ENCODE peak calls at places on chromosomes 12 and 14, in six cellular contexts. One of them, this sample, is unnamed. For H3K9me3, the result is how much of the 10 kb centered on the place peaks cover.

GRCh38 chr12:50581226-50582184 is 76.7 kb downstream of the DIP2B start:
- DNase-seq in ovary: no peak
- DNase-seq in A549: no peak
- DNase-seq in CD4-positive, alpha-beta memory T cell: no peak
- DNase-seq in left ventricle myocardium inferior: no peak
- DNase-seq in right atrium auricular region: no peak
- DNase-seq in this sample: peak

GRCh38 chr12:19783547-19784444 is 344.5 kb downstream of the AEBP2 start:
- DNase-seq in ovary: no peak
- DNase-seq in A549: no peak
- DNase-seq in CD4-positive, alpha-beta memory T cell: no peak
- DNase-seq in left ventricle myocardium inferior: no peak
- DNase-seq in right atrium auricular region: no peak
- DNase-seq in this sample: no peak

GRCh38 chr12:52042706-52043385 is 8.4 kb upstream of the NR4A1 start:
- DNase-seq in ovary: peak
- DNase-seq in A549: no peak
- DNase-seq in CD4-positive, alpha-beta memory T cell: no peak
- DNase-seq in left ventricle myocardium inferior: no peak
- DNase-seq in right atrium auricular region: no peak
- DNase-seq in this sample: no peak

GRCh38 chr12:107616941-107617340 is 68.7 kb upstream of the PWP1 start:
- DNase-seq in ovary: no peak
- DNase-seq in A549: no peak
- DNase-seq in CD4-positive, alpha-beta memory T cell: no peak
- DNase-seq in left ventricle myocardium inferior: no peak
- DNase-seq in right atrium auricular region: no peak
- DNase-seq in this sample: no peak

GRCh38 chr12:12376636-12377448 is 20.0 kb downstream of the BORCS5 start:
- DNase-seq in ovary: no peak
- DNase-seq in A549: peak
- DNase-seq in CD4-positive, alpha-beta memory T cell: peak
- DNase-seq in left ventricle myocardium inferior: no peak
- DNase-seq in right atrium auricular region: no peak
- DNase-seq in this sample: no peak

GRCh38 chr12:124762384-124762783 is 101.3 kb downstream of the SCARB1 start:
- DNase-seq in ovary: no peak
- DNase-seq in A549: no peak
- DNase-seq in CD4-positive, alpha-beta memory T cell: no peak
- DNase-seq in left ventricle myocardium inferior: no peak
- DNase-seq in right atrium auricular region: no peak
- DNase-seq in this sample: no peak

GRCh38 chr12:48051681-48052080 is 47.4 kb upstream of the COL2A1 start:
- DNase-seq in ovary: no peak
- DNase-seq in A549: no peak
- DNase-seq in CD4-positive, alpha-beta memory T cell: no peak
- DNase-seq in left ventricle myocardium inferior: no peak
- DNase-seq in right atrium auricular region: no peak
- DNase-seq in this sample: no peak

GRCh38 chr12:113762155-113762848 is 203.8 kb downstream of the RBM19 start:
- DNase-seq in ovary: no peak
- DNase-seq in A549: no peak
- DNase-seq in CD4-positive, alpha-beta memory T cell: no peak
- DNase-seq in left ventricle myocardium inferior: no peak
- DNase-seq in right atrium auricular region: no peak
- DNase-seq in this sample: no peak

GRCh38 chr12:127294651-127295205 is 972.2 kb upstream of the TMEM132C start:
- DNase-seq in ovary: no peak
- DNase-seq in A549: no peak
- DNase-seq in CD4-positive, alpha-beta memory T cell: no peak
- DNase-seq in left ventricle myocardium inferior: no peak
- DNase-seq in right atrium auricular region: peak
- DNase-seq in this sample: peak

GRCh38 chr12:94867066-94867855 is 136.2 kb downstream of the NDUFA12 start:
- DNase-seq in ovary: no peak
- DNase-seq in A549: no peak
- DNase-seq in CD4-positive, alpha-beta memory T cell: no peak
- DNase-seq in left ventricle myocardium inferior: no peak
- DNase-seq in right atrium auricular region: no peak
- DNase-seq in this sample: peak

GRCh38 chr12:20629414-20630156 is 65.5 kb upstream of the SLCO1C1 start:
- DNase-seq in ovary: peak
- DNase-seq in A549: peak
- DNase-seq in CD4-positive, alpha-beta memory T cell: no peak
- DNase-seq in left ventricle myocardium inferior: peak
- DNase-seq in right atrium auricular region: no peak
- DNase-seq in this sample: peak

GRCh38 chr12:113174461-113175384 is 10.6 kb downstream of the DDX54 start:
- DNase-seq in ovary: peak
- DNase-seq in A549: peak
- DNase-seq in CD4-positive, alpha-beta memory T cell: peak
- DNase-seq in left ventricle myocardium inferior: peak
- DNase-seq in right atrium auricular region: peak
- DNase-seq in this sample: peak

GRCh38 chr12:15700595-15700994 is 88.6 kb downstream of the EPS8 start:
- DNase-seq in ovary: no peak
- DNase-seq in A549: no peak
- DNase-seq in CD4-positive, alpha-beta memory T cell: no peak
- DNase-seq in left ventricle myocardium inferior: no peak
- DNase-seq in right atrium auricular region: no peak
- DNase-seq in this sample: no peak

GRCh38 chr12:26162174-26162573 is 33.2 kb upstream of the SSPN start:
- DNase-seq in ovary: no peak
- DNase-seq in A549: no peak
- DNase-seq in CD4-positive, alpha-beta memory T cell: no peak
- DNase-seq in left ventricle myocardium inferior: no peak
- DNase-seq in right atrium auricular region: no peak
- DNase-seq in this sample: no peak

GRCh38 chr14:41235466-41235865 is 371.2 kb upstream of the LRFN5 start:
- DNase-seq in ovary: no peak
- DNase-seq in A549: no peak
- DNase-seq in CD4-positive, alpha-beta memory T cell: no peak
- DNase-seq in left ventricle myocardium inferior: no peak
- DNase-seq in right atrium auricular region: no peak
- DNase-seq in this sample: peak

GRCh38 chr12:1949771-1950470 is 31.5 kb upstream of the CACNA2D4 start:
- DNase-seq in ovary: no peak
- DNase-seq in A549: no peak
- DNase-seq in CD4-positive, alpha-beta memory T cell: no peak
- DNase-seq in left ventricle myocardium inferior: no peak
- DNase-seq in right atrium auricular region: no peak
- DNase-seq in this sample: no peak

GRCh38 chr12:132291402-132292175 is 37.8 kb downstream of the GALNT9 start:
- DNase-seq in ovary: no peak
- DNase-seq in A549: no peak
- DNase-seq in CD4-positive, alpha-beta memory T cell: no peak
- DNase-seq in left ventricle myocardium inferior: no peak
- DNase-seq in right atrium auricular region: no peak
- DNase-seq in this sample: no peak

GRCh38 chr12:132292328-132293319 is 36.8 kb downstream of the GALNT9 start:
- DNase-seq in ovary: no peak
- DNase-seq in A549: no peak
- DNase-seq in CD4-positive, alpha-beta memory T cell: no peak
- DNase-seq in left ventricle myocardium inferior: no peak
- DNase-seq in right atrium auricular region: no peak
- DNase-seq in this sample: no peak

GRCh38 chr12:132296063-132296462 is 33.3 kb downstream of the GALNT9 start:
- DNase-seq in ovary: no peak
- DNase-seq in A549: no peak
- DNase-seq in CD4-positive, alpha-beta memory T cell: no peak
- DNase-seq in left ventricle myocardium inferior: no peak
- DNase-seq in right atrium auricular region: no peak
- DNase-seq in this sample: no peak

GRCh38 chr12:132295101-132295526 is 34.3 kb downstream of the GALNT9 start:
- DNase-seq in ovary: no peak
- DNase-seq in A549: no peak
- DNase-seq in CD4-positive, alpha-beta memory T cell: no peak
- DNase-seq in left ventricle myocardium inferior: no peak
- DNase-seq in right atrium auricular region: no peak
- DNase-seq in this sample: no peak

DNA sequence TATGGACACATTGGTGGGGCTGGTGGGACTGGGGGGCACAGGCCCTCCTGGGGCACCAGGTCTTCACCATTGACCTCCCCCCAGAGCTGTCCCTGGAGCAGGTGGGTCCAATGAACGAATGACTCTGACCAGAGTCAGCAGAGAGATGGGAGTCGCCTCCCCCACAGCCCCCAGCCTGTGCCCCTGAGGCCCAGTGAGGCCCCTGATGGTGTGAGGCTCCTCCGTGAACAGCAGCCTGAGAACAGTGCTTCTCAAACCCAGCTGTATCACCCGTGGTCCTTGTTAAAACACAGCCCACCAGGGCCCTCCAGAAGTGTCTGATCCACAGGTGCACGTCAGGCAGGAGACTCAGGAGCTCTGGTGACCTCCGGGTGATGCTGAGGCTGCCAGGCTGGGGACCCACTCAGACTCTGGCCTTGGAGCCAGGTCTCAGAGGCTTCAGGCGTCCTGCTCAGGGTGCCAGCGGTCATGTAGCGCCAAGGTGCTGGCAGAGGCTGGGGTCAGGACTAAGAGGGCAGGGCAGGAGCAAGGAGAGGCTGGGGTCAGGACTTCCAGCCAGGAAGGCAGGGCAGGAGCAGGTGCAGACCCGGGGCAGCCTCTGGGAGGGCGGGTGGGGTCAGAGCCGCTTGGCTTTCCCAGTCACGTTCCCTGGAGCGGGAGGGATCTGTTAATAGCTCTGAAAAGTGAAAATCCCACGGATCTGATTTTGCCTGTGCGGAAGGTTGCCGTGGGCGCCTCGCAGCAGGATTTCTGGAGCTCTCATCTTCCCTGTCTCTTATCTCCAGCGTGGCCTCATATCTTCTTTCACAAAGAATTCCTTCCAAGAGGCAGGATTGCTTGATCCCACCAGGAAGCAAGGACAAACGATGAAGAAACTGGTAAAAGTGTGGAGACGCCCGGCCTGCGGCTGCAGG is 35.0 kb downstream of the GALNT9 start:
- DNase-seq in ovary: no peak
- DNase-seq in A549: no peak
- DNase-seq in CD4-positive, alpha-beta memory T cell: no peak
- DNase-seq in left ventricle myocardium inferior: no peak
- DNase-seq in right atrium auricular region: no peak
- DNase-seq in this sample: no peak
- H3K9me3 ChIP-seq in ovary: under half
- H3K9me3 ChIP-seq in A549: under half
- H3K9me3 ChIP-seq in CD4-positive, alpha-beta memory T cell: under half
- H3K9me3 ChIP-seq in left ventricle myocardium inferior: under half
- H3K9me3 ChIP-seq in right atrium auricular region: under half
- H3K9me3 ChIP-seq in this sample: under half

GRCh38 chr14:57818511-57818910 is 47.4 kb downstream of the SLC35F4 start:
- DNase-seq in ovary: no peak
- DNase-seq in A549: no peak
- DNase-seq in CD4-positive, alpha-beta memory T cell: no peak
- DNase-seq in left ventricle myocardium inferior: no peak
- DNase-seq in right atrium auricular region: no peak
- DNase-seq in this sample: no peak

GRCh38 chr14:57822081-57822480 is 43.8 kb downstream of the SLC35F4 start:
- DNase-seq in ovary: no peak
- DNase-seq in A549: no peak
- DNase-seq in CD4-positive, alpha-beta memory T cell: no peak
- DNase-seq in left ventricle myocardium inferior: no peak
- DNase-seq in right atrium auricular region: no peak
- DNase-seq in this sample: no peak

GRCh38 chr14:57820581-57820980 is 45.3 kb downstream of the SLC35F4 start:
- DNase-seq in ovary: no peak
- DNase-seq in A549: no peak
- DNase-seq in CD4-positive, alpha-beta memory T cell: no peak
- DNase-seq in left ventricle myocardium inferior: no peak
- DNase-seq in right atrium auricular region: no peak
- DNase-seq in this sample: no peak

GRCh38 chr14:57812000-57812399 is 53.9 kb downstream of the SLC35F4 start:
- DNase-seq in ovary: no peak
- DNase-seq in A549: no peak
- DNase-seq in CD4-positive, alpha-beta memory T cell: no peak
- DNase-seq in left ventricle myocardium inferior: no peak
- DNase-seq in right atrium auricular region: no peak
- DNase-seq in this sample: no peak

DNA sequence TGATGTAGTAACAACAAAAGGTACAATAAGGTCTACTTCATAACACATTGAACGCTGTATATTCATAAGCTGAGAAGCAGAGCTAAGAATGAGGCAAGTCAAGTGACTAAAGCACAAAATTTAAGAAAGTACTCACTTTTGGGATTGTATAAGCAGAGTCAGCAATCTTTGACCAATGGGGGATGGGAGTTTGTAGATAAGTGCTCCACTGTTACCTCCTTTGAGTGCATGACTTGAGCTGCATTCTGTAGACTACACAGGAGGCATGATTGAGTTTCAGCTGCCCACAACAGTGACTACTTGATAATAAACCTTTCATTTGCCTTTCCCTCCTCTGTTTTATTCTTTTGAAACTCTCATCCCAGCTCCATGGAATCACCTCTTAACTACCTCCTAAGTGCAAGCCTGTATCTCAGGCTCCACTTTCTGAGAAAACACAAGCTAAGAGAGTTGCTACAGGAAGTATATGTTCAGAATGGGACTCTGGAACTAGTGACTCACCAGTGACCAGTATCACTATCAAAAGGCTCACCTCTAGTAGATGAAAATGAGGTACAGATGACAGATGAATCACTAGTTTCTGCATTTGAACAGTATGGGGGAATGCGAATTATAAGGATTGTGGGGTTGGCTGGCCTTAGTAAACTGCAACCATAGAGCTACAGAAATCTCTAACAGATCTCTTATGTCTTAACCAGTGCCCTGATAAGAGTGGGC is 49.2 kb downstream of the SLC35F4 start:
- DNase-seq in ovary: no peak
- DNase-seq in A549: no peak
- DNase-seq in CD4-positive, alpha-beta memory T cell: no peak
- DNase-seq in left ventricle myocardium inferior: no peak
- DNase-seq in right atrium auricular region: no peak
- DNase-seq in this sample: no peak
- H3K4me3 ChIP-seq in ovary: no peak
- H3K4me3 ChIP-seq in A549: no peak
- H3K4me3 ChIP-seq in CD4-positive, alpha-beta memory T cell: no peak
- H3K4me3 ChIP-seq in left ventricle myocardium inferior: no peak
- H3K4me3 ChIP-seq in right atrium auricular region: no peak
- H3K4me3 ChIP-seq in this sample: no peak

DNA sequence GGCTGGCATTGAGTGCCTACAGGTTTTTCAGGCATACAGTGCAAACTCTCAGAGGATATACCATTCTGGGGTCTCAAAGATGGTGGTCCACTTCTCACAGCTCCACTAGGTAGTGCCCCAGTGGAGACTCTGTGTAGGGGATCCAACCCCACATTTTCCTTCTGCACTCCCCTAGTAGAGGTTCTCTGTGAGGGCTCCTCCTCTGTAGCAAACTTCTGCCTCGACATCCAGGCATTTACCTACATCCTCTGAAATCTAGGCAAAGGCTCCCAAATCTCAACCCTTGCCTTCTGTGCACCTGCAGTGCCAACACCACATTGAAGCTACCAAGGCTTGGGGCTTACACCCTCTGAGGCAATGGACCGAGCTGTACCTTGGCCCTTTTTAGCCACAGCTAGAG is 179.2 kb downstream of the CCDC91 start:
- DNase-seq in ovary: no peak
- DNase-seq in A549: no peak
- DNase-seq in CD4-positive, alpha-beta memory T cell: no peak
- DNase-seq in left ventricle myocardium inferior: no peak
- DNase-seq in right atrium auricular region: no peak
- DNase-seq in this sample: no peak
- H3K9me3 ChIP-seq in ovary: under half
- H3K9me3 ChIP-seq in A549: under half
- H3K9me3 ChIP-seq in CD4-positive, alpha-beta memory T cell: under half
- H3K9me3 ChIP-seq in left ventricle myocardium inferior: half or more
- H3K9me3 ChIP-seq in right atrium auricular region: under half
- H3K9me3 ChIP-seq in this sample: under half

GRCh38 chr12:28830491-28830890 is 318.6 kb upstream of the FAR2 start:
- DNase-seq in ovary: no peak
- DNase-seq in A549: no peak
- DNase-seq in CD4-positive, alpha-beta memory T cell: no peak
- DNase-seq in left ventricle myocardium inferior: no peak
- DNase-seq in right atrium auricular region: no peak
- DNase-seq in this sample: no peak
- H3K4me3 ChIP-seq in ovary: no peak
- H3K4me3 ChIP-seq in A549: no peak
- H3K4me3 ChIP-seq in CD4-positive, alpha-beta memory T cell: no peak
- H3K4me3 ChIP-seq in left ventricle myocardium inferior: no peak
- H3K4me3 ChIP-seq in right atrium auricular region: no peak
- H3K4me3 ChIP-seq in this sample: no peak

This sample was measured in MG63.